ENCODE peak calls at places on chromosomes 5 and 9, in six cellular contexts. Y, S, L, Q, K and H are unnamed samples.

GRCh38 chr9:94533155-94533554 is 21.7 kb upstream of the PCAT7 start:
- DNase-seq in Y (no peak), S (no peak), L (no peak), Q (no peak), K (no peak), H (no peak)

GRCh38 chr9:136140966-136141365 is 22.3 kb upstream of the TMEM250 start:
- DNase-seq in Y (no peak), S (no peak), L (no peak), Q (no peak), K (peak; percentile 37), H (no peak)

GRCh38 chr9:129626079-129626943 is at the start of gene NTMT1:
- DNase-seq in Y (peak; percentile 95), S (peak; percentile 77), L (peak; percentile 82), Q (peak; percentile 91), K (peak; percentile 85), H (peak; percentile 92)

GRCh38 chr5:81749186-81749561 is 1.7 kb downstream of the SSBP2 start:
- DNase-seq in Y (no peak), S (no peak), L (no peak), Q (no peak), K (peak; percentile 42), H (no peak)

GRCh38 chr9:123643518-123643917 is 286.4 kb downstream of the DENND1A start:
- DNase-seq in Y (no peak), S (no peak), L (no peak), Q (no peak), K (no peak), H (no peak)

GRCh38 chr5:137737349-137738256 is 1.7 kb upstream of the KLHL3 start:
- DNase-seq in Y (no peak), S (no peak), L (peak; percentile 23), Q (no peak), K (peak; percentile 94), H (no peak)

GRCh38 chr5:154648229-154648628 is 106.9 kb upstream of the LARP1 start:
- DNase-seq in Y (no peak), S (no peak), L (no peak), Q (no peak), K (no peak), H (no peak)

GRCh38 chr9:125992557-125992956 is 245.4 kb downstream of the PBX3 start:
- DNase-seq in Y (no peak), S (no peak), L (no peak), Q (no peak), K (no peak), H (no peak)

GRCh38 chr5:167614294-167615104 is 676.9 kb upstream of the WWC1 start:
- DNase-seq in Y (no peak), S (no peak), L (no peak), Q (no peak), K (no peak), H (no peak)

GRCh38 chr9:131478421-131478868 is 24.3 kb upstream of the POMT1 start:
- DNase-seq in Y (peak; percentile 61), S (peak; percentile 34), L (peak; percentile 26), Q (no peak), K (peak; percentile 43), H (peak; percentile 47)

GRCh38 chr5:155258139-155258538 is 244.6 kb downstream of the KIF4B start:
- DNase-seq in Y (no peak), S (no peak), L (no peak), Q (no peak), K (no peak), H (no peak)

GRCh38 chr5:153515269-153515668 is 24.8 kb downstream of the GRIA1 start:
- DNase-seq in Y (no peak), S (no peak), L (no peak), Q (no peak), K (peak; percentile 32), H (no peak)

GRCh38 chr5:35920890-35921289 is 17.5 kb downstream of the CAPSL start:
- DNase-seq in Y (no peak), S (no peak), L (no peak), Q (no peak), K (peak; percentile 4), H (no peak)

GRCh38 chr5:111781200-111781599 is 24.2 kb upstream of the NREP start:
- DNase-seq in Y (no peak), S (no peak), L (peak; percentile 71), Q (no peak), K (peak; percentile 57), H (no peak)

GRCh38 chr5:8238080-8238479 is 369.1 kb downstream of the MTRR start:
- DNase-seq in Y (no peak), S (no peak), L (no peak), Q (no peak), K (no peak), H (no peak)

GRCh38 chr9:136544549-136545064 is 1.2 kb downstream of the NOTCH1 start:
- DNase-seq in Y (peak; percentile 87), S (peak; percentile 43), L (peak; percentile 22), Q (no peak), K (peak; percentile 43), H (no peak)

GRCh38 chr5:158236511-158237335 is 377.8 kb upstream of the CLINT1 start:
- DNase-seq in Y (no peak), S (no peak), L (peak; percentile 33), Q (no peak), K (no peak), H (no peak)

GRCh38 chr5:173303878-173304590 is 24.2 kb downstream of the STC2 start:
- DNase-seq in Y (no peak), S (no peak), L (peak; percentile 73), Q (no peak), K (no peak), H (no peak)

GRCh38 chr5:160507181-160507811 is 85.6 kb downstream of the PTTG1 start:
- DNase-seq in Y (no peak), S (peak; percentile 10), L (peak; percentile 69), Q (no peak), K (peak; percentile 34), H (no peak)

GRCh38 chr5:126370796-126371718 is 52.2 kb upstream of the GRAMD2B start:
- DNase-seq in Y (no peak), S (peak; percentile 35), L (peak; percentile 56), Q (no peak), K (peak; percentile 68), H (no peak)

GRCh38 chr9:117516676-117517632 is 102.1 kb upstream of the ASTN2 start:
- DNase-seq in Y (no peak), S (no peak), L (no peak), Q (no peak), K (no peak), H (no peak)

GRCh38 chr9:113151696-113152630 is 1.2 kb downstream of the SLC31A2 start:
- DNase-seq in Y (no peak), S (no peak), L (no peak), Q (no peak), K (no peak), H (no peak)

GRCh38 chr9:85743290-85744128 is 1.8 kb upstream of the AGTPBP1 start:
- DNase-seq in Y (no peak), S (peak; percentile 27), L (peak; percentile 91), Q (no peak), K (peak; percentile 75), H (peak; percentile 34)

GRCh38 chr5:132426525-132427138 is 57.1 kb downstream of the SLC22A5 start:
- DNase-seq in Y (peak; percentile 58), S (peak; percentile 65), L (peak; percentile 91), Q (peak; percentile 93), K (peak; percentile 88), H (peak; percentile 79)
- TF ChIP-seq CTCF in Y (no peak), S (peak; percentile 20), L (peak; percentile 54), Q (no peak), K (peak; percentile 73), H (peak; percentile 22)

DNA sequence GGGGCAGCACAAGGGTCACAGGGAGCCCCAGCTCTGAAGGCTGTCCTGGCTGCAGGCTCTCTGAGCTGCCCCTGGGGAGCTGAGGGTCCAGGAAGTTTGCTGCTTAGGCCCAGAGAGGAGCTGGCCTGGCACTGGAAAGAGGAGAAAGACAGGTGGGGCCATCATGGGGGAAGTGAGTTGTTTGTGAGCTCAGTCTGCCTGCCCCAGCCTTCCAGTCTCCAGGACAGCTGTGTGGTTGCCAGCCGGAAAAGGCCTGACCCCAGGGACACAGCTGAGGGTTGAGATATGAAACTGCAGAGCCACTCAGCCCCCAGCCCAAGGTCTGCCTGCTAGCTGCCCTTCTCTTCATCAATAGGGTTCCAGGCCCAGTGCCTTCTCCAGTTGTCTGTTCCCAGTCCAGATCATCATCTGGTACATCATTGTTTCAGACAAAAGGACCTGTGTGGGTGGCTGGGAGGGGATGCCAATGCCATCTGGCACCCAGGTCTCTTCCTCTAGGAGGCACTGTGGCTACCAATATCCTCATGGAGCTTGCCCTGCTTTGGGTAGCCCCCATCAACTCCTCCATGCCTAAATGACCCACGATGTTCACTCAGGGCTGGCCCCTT is 4.2 kb upstream of the DDX41 start:
- DNase-seq in Y (no peak), S (no peak), L (no peak), Q (no peak), K (no peak), H (no peak)
- TF ChIP-seq CTCF in Y (no peak), S (peak; percentile 8), L (peak; percentile 8), Q (no peak), K (peak; percentile 8), H (no peak)

DNA sequence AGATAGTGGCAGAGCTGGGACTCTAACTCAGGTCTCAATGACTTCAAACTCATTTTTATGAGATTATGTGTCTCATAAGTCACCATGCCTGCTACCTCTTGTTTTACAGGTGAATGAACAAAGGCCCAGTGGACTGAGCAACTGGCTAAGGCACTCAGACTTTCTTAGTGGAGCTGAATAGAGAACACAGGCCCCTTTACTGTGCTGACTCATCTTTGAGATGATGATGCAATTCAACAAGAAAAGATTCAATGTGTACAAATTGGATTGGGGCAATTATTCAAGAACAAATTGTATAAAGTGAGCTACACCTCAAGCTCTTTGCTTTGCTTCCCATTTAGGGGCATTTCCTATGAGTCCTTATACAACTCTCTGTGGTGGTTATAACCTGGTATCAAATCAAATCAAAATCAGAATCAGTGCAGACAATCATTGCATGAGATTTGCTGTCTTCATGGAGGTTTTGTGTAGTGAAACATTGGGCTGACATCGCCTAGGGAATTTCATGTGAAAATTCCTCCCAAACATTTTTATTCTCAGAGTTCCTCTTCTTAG is 84.3 kb upstream of the PPP2R2B start:
- DNase-seq in Y (no peak), S (no peak), L (peak; percentile 52), Q (no peak), K (peak; percentile 63), H (no peak)
- TF ChIP-seq CTCF in Y (no peak), S (no peak), L (no peak), Q (no peak), K (no peak), H (no peak)

GRCh38 chr5:58236498-58236897 is 223.4 kb downstream of the PLK2 start:
- DNase-seq in Y (no peak), S (no peak), L (no peak), Q (no peak), K (no peak), H (no peak)

GRCh38 chr5:58240286-58240685 is 219.6 kb downstream of the PLK2 start:
- DNase-seq in Y (no peak), S (peak; percentile 11), L (peak; percentile 55), Q (no peak), K (peak; percentile 67), H (no peak)

GRCh38 chr5:58241383-58241782 is 218.5 kb downstream of the PLK2 start:
- DNase-seq in Y (no peak), S (no peak), L (no peak), Q (no peak), K (peak; percentile 80), H (no peak)

GRCh38 chr5:58239075-58239474 is 220.8 kb downstream of the PLK2 start:
- DNase-seq in Y (peak; percentile 4), S (no peak), L (no peak), Q (no peak), K (no peak), H (no peak)

DNA sequence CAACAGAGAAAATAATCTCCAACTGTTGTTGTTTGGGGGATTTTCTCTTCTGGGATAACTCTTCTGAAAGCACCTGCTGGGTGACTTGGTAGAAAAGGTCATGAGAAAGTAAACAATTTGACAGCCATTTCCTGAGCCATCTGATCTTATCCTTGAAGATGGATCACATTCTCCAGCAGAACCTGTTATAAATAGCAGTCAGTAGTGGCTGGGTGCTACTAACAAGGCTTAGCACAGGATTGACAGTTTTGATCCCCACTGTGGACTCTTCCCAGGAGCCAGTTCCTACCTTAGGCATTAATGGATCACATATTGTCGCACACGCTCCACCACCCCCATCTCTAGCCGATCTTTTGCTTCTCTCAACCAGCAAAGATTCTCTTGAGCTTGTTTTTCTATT is 220.2 kb downstream of the PLK2 start:
- DNase-seq in Y (no peak), S (no peak), L (no peak), Q (no peak), K (no peak), H (no peak)
- TF ChIP-seq CTCF in Y (no peak), S (no peak), L (no peak), Q (no peak), K (no peak), H (no peak)